ENCODE peak calls at places on chromosomes 7 and 10, in six cellular contexts. V, F, Q, D, A and B are unnamed samples.

GRCh38 chr7:16189026-16189715 is 232.2 kb downstream of the CRPPA start:
- DNase-seq in V (no peak), F (no peak), Q (no peak), D (no peak), A (no peak), B (no peak)

GRCh38 chr10:75512534-75512933 is 81.1 kb downstream of the LRMDA start:
- DNase-seq in V (no peak), F (peak; percentile 32), Q (no peak), D (no peak), A (no peak), B (no peak)

GRCh38 chr7:38007096-38007495 is 86.7 kb downstream of the EPDR1 start:
- DNase-seq in V (no peak), F (no peak), Q (no peak), D (no peak), A (no peak), B (no peak)

GRCh38 chr10:124667425-124668130 is 76.6 kb downstream of the FAM53B start:
- DNase-seq in V (no peak), F (no peak), Q (no peak), D (peak; percentile 4), A (no peak), B (no peak)

GRCh38 chr10:114432704-114433103 is 28.4 kb upstream of the AFAP1L2 start:
- DNase-seq in V (no peak), F (no peak), Q (no peak), D (no peak), A (no peak), B (no peak)

GRCh38 chr7:129675521-129675920 is 64.0 kb downstream of the NRF1 start:
- DNase-seq in V (no peak), F (no peak), Q (no peak), D (no peak), A (no peak), B (no peak)

GRCh38 chr10:35216303-35216905 is 89.8 kb downstream of the CREM start:
- DNase-seq in V (no peak), F (no peak), Q (peak; percentile 25), D (peak; percentile 38), A (no peak), B (no peak)

GRCh38 chr10:101397140-101397539 is 43.2 kb downstream of the BTRC start:
- DNase-seq in V (peak; percentile 62), F (no peak), Q (no peak), D (no peak), A (no peak), B (no peak)

GRCh38 chr10:109689785-109690184 is 233.5 kb downstream of the XPNPEP1 start:
- DNase-seq in V (no peak), F (no peak), Q (no peak), D (no peak), A (no peak), B (no peak)
- H3K9me3 ChIP-seq in V (no peaks in the 10 kb centered on the region), F (no peaks in the 10 kb centered on the region), Q (peaks cover 25% of the 10 kb centered on the region), D (no peaks in the 10 kb centered on the region), A (no peaks in the 10 kb centered on the region), B (no peaks in the 10 kb centered on the region)

DNA sequence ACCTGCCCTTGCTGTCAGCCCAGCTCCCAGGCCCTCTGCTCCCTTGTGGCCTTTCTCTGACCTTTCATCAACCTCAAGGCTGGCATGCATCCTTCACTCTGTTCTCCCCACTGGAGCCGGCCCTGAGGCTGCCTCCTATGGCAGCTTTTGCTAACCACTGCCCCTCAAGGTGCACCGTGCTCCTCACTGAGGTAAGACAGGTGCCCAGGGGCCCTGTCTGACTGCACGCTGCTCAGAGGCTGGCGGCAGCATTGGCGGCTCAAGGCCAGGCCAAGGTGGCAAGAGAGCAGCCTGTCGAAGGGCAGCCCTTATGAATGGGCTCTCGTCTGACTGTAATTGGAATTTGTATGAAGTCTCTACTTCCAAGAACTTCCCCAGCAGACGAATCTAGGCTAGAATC is 172.6 kb downstream of the ZNF248 start:
- DNase-seq in V (no peak), F (no peak), Q (no peak), D (no peak), A (no peak), B (no peak)
- H3K9me3 ChIP-seq in V (no peaks in the 10 kb centered on the region), F (no peaks in the 10 kb centered on the region), Q (peaks cover 9% of the 10 kb centered on the region), D (no peaks in the 10 kb centered on the region), A (no peaks in the 10 kb centered on the region), B (no peaks in the 10 kb centered on the region)

GRCh38 chr7:46628389-46628788 is 707.3 kb upstream of the IGFBP3 start:
- DNase-seq in V (no peak), F (no peak), Q (no peak), D (no peak), A (no peak), B (no peak)

GRCh38 chr7:46627038-46627315 is 705.9 kb upstream of the IGFBP3 start:
- DNase-seq in V (no peak), F (no peak), Q (no peak), D (no peak), A (no peak), B (no peak)

GRCh38 chr7:46626261-46627037 is 705.4 kb upstream of the IGFBP3 start:
- DNase-seq in V (no peak), F (no peak), Q (no peak), D (no peak), A (no peak), B (no peak)

GRCh38 chr7:46633200-46633599 is 712.1 kb upstream of the IGFBP3 start:
- DNase-seq in V (no peak), F (no peak), Q (no peak), D (no peak), A (no peak), B (no peak)

GRCh38 chr7:46630031-46630430 is 709.0 kb upstream of the IGFBP3 start:
- DNase-seq in V (no peak), F (no peak), Q (no peak), D (no peak), A (no peak), B (no peak)
- H3K9me3 ChIP-seq in V (no peaks in the 10 kb centered on the region), F (no peaks in the 10 kb centered on the region), Q (no peaks in the 10 kb centered on the region), D (no peaks in the 10 kb centered on the region), A (no peaks in the 10 kb centered on the region), B (no peaks in the 10 kb centered on the region)

DNA sequence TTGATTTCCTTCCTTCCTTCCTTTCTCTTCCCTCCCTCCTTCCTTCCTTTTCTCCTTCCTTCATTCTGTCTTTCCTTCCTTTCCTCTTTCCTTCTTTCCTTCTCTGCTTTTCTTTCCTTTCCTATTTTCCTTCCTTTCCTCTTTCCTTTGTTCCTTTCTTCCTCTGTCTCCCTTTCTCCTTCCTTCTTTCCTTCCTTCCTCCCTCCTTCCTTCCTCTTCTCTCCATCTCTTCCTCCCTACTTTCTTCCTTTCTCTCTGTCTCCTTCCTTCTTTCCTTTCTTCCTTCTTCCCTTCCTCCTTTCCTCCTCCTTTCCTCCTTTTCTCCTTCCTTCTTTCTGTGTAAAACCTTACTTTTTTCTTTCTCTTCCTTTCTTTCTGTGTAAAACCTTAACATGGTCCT is 32.3 kb upstream of the NPTX2 start:
- DNase-seq in V (no peak), F (no peak), Q (no peak), D (no peak), A (no peak), B (no peak)
- H3K9me3 ChIP-seq in V (peaks cover 24% of the 10 kb centered on the region), F (no peaks in the 10 kb centered on the region), Q (peaks cover 21% of the 10 kb centered on the region), D (no peaks in the 10 kb centered on the region), A (no peaks in the 10 kb centered on the region), B (no peaks in the 10 kb centered on the region)

DNA sequence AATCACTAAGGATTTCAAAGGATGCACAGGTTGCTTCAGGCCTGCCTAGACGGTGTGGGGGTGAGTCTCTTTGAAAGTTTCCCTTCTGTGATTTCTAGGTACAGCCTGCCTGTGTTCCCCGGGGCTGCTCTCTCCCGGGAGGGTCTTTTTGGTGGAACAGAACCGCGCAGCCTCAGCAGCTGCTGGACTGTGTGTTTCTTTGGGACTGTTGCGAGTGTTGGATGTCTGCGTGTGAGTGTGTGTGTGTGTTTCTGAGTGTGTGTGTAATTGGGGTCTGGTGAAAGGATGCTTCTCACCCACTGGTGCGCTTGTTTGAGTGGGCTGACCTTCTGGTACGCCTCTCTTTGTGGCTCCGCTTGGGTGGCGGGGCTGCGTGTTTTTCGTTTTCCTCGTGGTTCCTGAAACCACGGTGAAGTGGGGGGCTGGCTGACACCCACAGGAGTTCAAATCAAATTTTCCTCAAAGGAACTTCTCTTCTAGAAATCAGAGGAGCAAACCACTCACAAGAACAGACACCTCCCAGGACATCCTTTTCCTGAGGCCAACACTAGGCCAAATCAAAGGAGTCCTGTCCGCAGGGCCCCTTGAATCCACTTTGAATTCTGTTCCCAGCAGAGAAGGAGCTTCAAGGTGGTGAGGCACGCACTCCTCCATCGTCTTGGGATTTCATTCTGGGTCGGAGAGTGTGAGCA is 30.1 kb upstream of the ZNF273 start:
- DNase-seq in V (no peak), F (no peak), Q (no peak), D (no peak), A (no peak), B (no peak)
- H3K9me3 ChIP-seq in V (peaks cover 8% of the 10 kb centered on the region), F (no peaks in the 10 kb centered on the region), Q (no peaks in the 10 kb centered on the region), D (no peaks in the 10 kb centered on the region), A (no peaks in the 10 kb centered on the region), B (no peaks in the 10 kb centered on the region)

GRCh38 chr10:128527730-128528129 is 401.5 kb upstream of the MKI67 start:
- DNase-seq in V (no peak), F (no peak), Q (no peak), D (no peak), A (no peak), B (no peak)
- H3K9me3 ChIP-seq in V (no peaks in the 10 kb centered on the region), F (no peaks in the 10 kb centered on the region), Q (no peaks in the 10 kb centered on the region), D (no peaks in the 10 kb centered on the region), A (no peaks in the 10 kb centered on the region), B (no peaks in the 10 kb centered on the region)

GRCh38 chr10:133109736-133110532 is 22.2 kb downstream of the ADGRA1 start:
- DNase-seq in V (peak; percentile 32), F (no peak), Q (peak; percentile 28), D (peak; percentile 80), A (no peak), B (no peak)

GRCh38 chr10:133107442-133107841 is 19.7 kb downstream of the ADGRA1 start:
- DNase-seq in V (no peak), F (no peak), Q (no peak), D (no peak), A (no peak), B (no peak)

GRCh38 chr10:133113847-133114246 is 26.1 kb downstream of the ADGRA1 start:
- DNase-seq in V (no peak), F (no peak), Q (no peak), D (no peak), A (no peak), B (no peak)

GRCh38 chr10:133113146-133113830 is 25.6 kb downstream of the ADGRA1 start:
- DNase-seq in V (no peak), F (no peak), Q (no peak), D (no peak), A (no peak), B (no peak)

GRCh38 chr10:133110609-133111275 is 23.0 kb downstream of the ADGRA1 start:
- DNase-seq in V (no peak), F (no peak), Q (no peak), D (no peak), A (no peak), B (no peak)
- H3K9me3 ChIP-seq in V (peaks cover 16% of the 10 kb centered on the region), F (peaks cover 3% of the 10 kb centered on the region), Q (peaks cover 33% of the 10 kb centered on the region), D (peaks cover 9% of the 10 kb centered on the region), A (no peaks in the 10 kb centered on the region), B (no peaks in the 10 kb centered on the region)